ENCODE peak calls at places on chromosome 10, in four cellular contexts. Z is colonic mucosa, C is H9, G is tibial artery. A is an unnamed sample.

GRCh38 chr10:124020871-124021823 is 72.3 kb downstream of the CHST15 start:
- DNase-seq in Z (no peak), C (peak), G (no peak), A (no peak)

GRCh38 chr10:71128311-71129010 is 83.9 kb upstream of the UNC5B start:
- DNase-seq in Z (peak), C (no peak), G (no peak), A (no peak)

GRCh38 chr10:77905086-77905735 is 21.3 kb downstream of the DLG5 start:
- DNase-seq in G (no peak), Z (no peak), C (no peak), A (no peak)

GRCh38 chr10:43354325-43354635 is 17.2 kb upstream of the FXYD4 start:
- DNase-seq in Z (no peak), G (no peak), C (no peak), A (no peak)

GRCh38 chr10:111360260-111360925 is 283.6 kb downstream of the ADRA2A start:
- DNase-seq in G (no peak), Z (peak), C (peak), A (no peak)

GRCh38 chr10:70232155-70232858 is 922 bp downstream of the PPA1 start:
- DNase-seq in Z (peak), G (no peak), C (no peak), A (no peak)

GRCh38 chr10:6743291-6743849 is 163.3 kb upstream of the PRKCQ start:
- DNase-seq in C (no peak), G (no peak), Z (no peak), A (no peak)

GRCh38 chr10:79382491-79382941 is 35.2 kb downstream of the PPIF start:
- DNase-seq in G (peak), C (peak), Z (peak), A (peak)

GRCh38 chr10:50400694-50401093 is 149.4 kb upstream of the ASAH2 start:
- DNase-seq in G (no peak), C (no peak), Z (no peak), A (no peak)

GRCh38 chr10:79601939-79602338 is 8.8 kb upstream of the SFTPA1 start:
- DNase-seq in C (no peak), G (no peak), Z (no peak), A (no peak)

GRCh38 chr10:201328-201771 is 66.1 kb downstream of the ZMYND11 start:
- DNase-seq in Z (no peak), G (no peak), C (no peak), A (no peak)

GRCh38 chr10:103480521-103480920 is 1.5 kb upstream of the CALHM3 start:
- DNase-seq in Z (no peak), C (no peak), G (no peak), A (no peak)

GRCh38 chr10:131212763-131213325 is 98.7 kb downstream of the TCERG1L start:
- DNase-seq in Z (no peak), G (peak), C (peak), A (peak)

GRCh38 chr10:69321037-69321715 is 42.9 kb downstream of the HK1 start:
- DNase-seq in Z (no peak), C (no peak), G (no peak), A (no peak)

DNA sequence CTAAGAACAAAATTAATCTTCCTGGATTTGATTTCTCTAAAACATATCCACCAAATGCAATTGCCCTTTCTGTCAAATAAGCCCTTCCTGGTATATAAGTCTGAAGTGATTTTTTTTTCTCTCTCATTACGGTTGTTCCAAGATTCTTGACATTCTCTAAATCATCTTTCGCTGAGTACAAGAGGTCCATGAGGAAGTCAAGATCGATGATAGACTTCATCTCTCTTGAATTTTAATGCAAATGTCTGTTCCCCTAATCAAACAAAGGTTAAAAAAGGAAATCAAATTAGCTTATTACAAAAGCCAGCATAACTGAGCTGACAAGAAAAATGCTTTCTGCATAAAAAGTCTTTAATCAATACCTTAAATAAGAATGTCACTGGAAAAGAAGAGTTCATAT is 77.4 kb upstream of the ITGB1 start:
- DNase-seq in G (no peak), C (no peak), Z (no peak), A (no peak)
- TF ChIP-seq CTCF in G (no peak), C (no peak), Z (no peak), A (no peak)

GRCh38 chr10:5488272-5489161 is 10.9 kb downstream of the CALML5 start:
- DNase-seq in G (no peak), C (peak), Z (peak), A (no peak)
- TF ChIP-seq CTCF in G (no peak), C (no peak), Z (no peak), A (no peak)

GRCh38 chr10:101050206-101051069 is 11.4 kb upstream of the KAZALD1 start:
- DNase-seq in G (peak), Z (peak), C (peak), A (peak)
- TF ChIP-seq CTCF in G (peak), Z (peak), C (peak), A (peak)

GRCh38 chr10:87816163-87816841 is 1.7 kb downstream of the ATAD1 start:
- DNase-seq in Z (no peak), G (no peak), C (no peak), A (no peak)
- TF ChIP-seq CTCF in Z (no peak), G (no peak), C (peak), A (no peak)

GRCh38 chr10:119149723-119150122 is 15.8 kb downstream of the SFXN4 start:
- DNase-seq in G (peak), Z (no peak), C (no peak), A (no peak)
- TF ChIP-seq CTCF in G (no peak), Z (no peak), C (peak), A (no peak)

GRCh38 chr10:101905241-101905640 is 61.6 kb upstream of the KCNIP2 start:
- DNase-seq in Z (no peak), G (no peak), C (no peak), A (no peak)
- TF ChIP-seq CTCF in Z (no peak), G (no peak), C (no peak), A (no peak)

A was measured in osteocyte.